ENCODE peak calls at places on chromosomes 13 and 19, in ten cellular contexts. C, U, V, R, J, E, Q, F, Y and D are unnamed samples.

GRCh38 chr13:101149735-101150380 is 266.4 kb downstream of the NALCN start:
- DNase-seq in C (no peak), U (no peak), V (no peak), R (peak; percentile 76), J (peak; percentile 45), E (no peak), Q (no peak), F (no peak), Y (peak; percentile 3), D (peak; percentile 2)

GRCh38 chr19:39788244-39788643 is 9.6 kb downstream of the LEUTX start:
- DNase-seq in C (no peak), U (no peak), V (no peak), R (no peak), J (no peak), E (no peak), Q (no peak), F (no peak), Y (no peak), D (no peak)

GRCh38 chr13:100604909-100605308 is 16.3 kb upstream of the GGACT start:
- DNase-seq in C (no peak), U (no peak), V (no peak), R (no peak), J (no peak), E (no peak), Q (no peak), F (no peak), Y (no peak), D (no peak)

GRCh38 chr19:38815059-38816001 is 2.6 kb upstream of the LGALS4 start:
- DNase-seq in C (no peak), U (no peak), V (no peak), R (peak; percentile 65), J (no peak), E (no peak), Q (no peak), F (no peak), Y (no peak), D (no peak)

GRCh38 chr19:15330801-15331418 is 1.4 kb downstream of the BRD4 start:
- DNase-seq in C (no peak), U (no peak), V (peak; percentile 52), R (peak; percentile 53), J (peak; percentile 69), E (no peak), Q (no peak), F (no peak), Y (peak; percentile 51), D (peak; percentile 41)

GRCh38 chr13:43140985-43141384 is 117.6 kb downstream of the DNAJC15 start:
- DNase-seq in C (no peak), U (no peak), V (no peak), R (peak; percentile 70), J (no peak), E (no peak), Q (no peak), F (no peak), Y (no peak), D (no peak)

GRCh38 chr13:38366954-38367645 is 17.4 kb downstream of the UFM1 start:
- DNase-seq in C (no peak), U (no peak), V (no peak), R (no peak), J (no peak), E (no peak), Q (no peak), F (no peak), Y (no peak), D (no peak)

GRCh38 chr19:36514012-36514612 is 14.0 kb downstream of the ZNF260 start:
- DNase-seq in C (no peak), U (no peak), V (no peak), R (no peak), J (no peak), E (no peak), Q (no peak), F (no peak), Y (no peak), D (no peak)

DNA sequence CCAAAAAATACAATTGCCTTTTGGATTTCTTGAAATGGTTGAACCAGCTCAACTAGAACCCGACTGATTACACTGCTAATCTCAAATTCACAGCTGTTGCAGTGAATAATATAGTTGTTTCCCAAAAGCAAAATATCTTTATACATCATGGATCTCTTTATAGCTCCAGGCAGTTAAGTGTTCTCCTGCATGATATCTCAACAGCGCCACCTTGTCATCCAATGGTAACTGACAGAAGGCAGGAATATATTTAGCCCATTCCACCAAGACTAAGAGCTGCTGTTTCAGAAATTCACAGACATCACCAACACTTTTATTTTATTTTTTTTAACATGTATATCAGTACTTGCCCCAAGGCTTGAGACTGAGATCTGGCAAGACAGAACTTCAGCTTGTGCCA is 1141.0 kb upstream of the PRR20A start:
- DNase-seq in C (no peak), U (no peak), V (no peak), R (peak; percentile 71), J (no peak), E (no peak), Q (no peak), F (no peak), Y (no peak), D (no peak)
- TF ChIP-seq CTCF in C (no peak), U (no peak), V (no peak), R (peak; percentile 74), J (no peak), E (no peak), Q (no peak), F (no peak), Y (no peak), D (no peak)

GRCh38 chr19:50205681-50206138 is 2.3 kb downstream of the MYH14 start:
- DNase-seq in C (no peak), U (no peak), V (no peak), R (peak; percentile 73), J (no peak), E (no peak), Q (peak; percentile 66), F (no peak), Y (no peak), D (no peak)

GRCh38 chr19:50202962-50203280 is 501 bp upstream of the MYH14 start:
- DNase-seq in C (no peak), U (no peak), V (no peak), R (no peak), J (no peak), E (no peak), Q (no peak), F (no peak), Y (no peak), D (no peak)

GRCh38 chr19:50203281-50204080 is at the start of gene MYH14:
- DNase-seq in C (peak; percentile 79), U (peak; percentile 57), V (no peak), R (peak; percentile 98), J (peak; percentile 4), E (peak; percentile 85), Q (peak; percentile 88), F (no peak), Y (peak; percentile 99), D (no peak)

GRCh38 chr19:50204811-50205675 is 1.6 kb downstream of the MYH14 start:
- DNase-seq in C (peak; percentile 70), U (no peak), V (no peak), R (peak; percentile 97), J (no peak), E (peak; percentile 71), Q (peak; percentile 83), F (no peak), Y (no peak), D (no peak)

DNA sequence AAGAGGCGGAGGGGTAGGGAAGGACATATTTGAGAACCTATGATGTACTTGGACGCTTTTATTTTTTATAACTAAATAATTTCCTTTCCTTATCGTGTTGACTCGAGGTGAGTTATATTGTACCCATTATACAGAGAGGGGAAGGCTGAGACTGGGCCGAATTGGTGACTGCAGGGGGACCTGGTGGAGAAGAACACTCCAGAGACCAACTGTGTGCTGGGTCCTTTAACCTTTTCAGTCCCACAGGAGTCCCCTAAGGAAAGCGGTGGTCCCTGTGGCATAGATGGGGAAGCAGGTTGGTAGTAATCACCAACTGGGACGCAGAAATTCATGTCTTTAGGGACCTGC is 633 bp downstream of the MYH14 start:
- DNase-seq in C (no peak), U (no peak), V (no peak), R (no peak), J (no peak), E (no peak), Q (no peak), F (no peak), Y (no peak), D (no peak)
- H3K4me3 ChIP-seq in C (peak overlapping the region; percentile 73), U (peak overlapping the region; percentile 52), V (no peak overlapping the region), R (no peak overlapping the region), J (no peak overlapping the region), E (peak overlapping the region; percentile 64), Q (peak overlapping the region; percentile 49), F (no peak overlapping the region), Y (peak overlapping the region; percentile 53), D (no peak overlapping the region)

GRCh38 chr19:34363930-34364329 is 1.1 kb upstream of the GPI start:
- DNase-seq in C (no peak), U (no peak), V (no peak), R (no peak), J (no peak), E (no peak), Q (no peak), F (no peak), Y (no peak), D (no peak)

GRCh38 chr19:34364462-34364829 is 550 bp upstream of the GPI start:
- DNase-seq in C (no peak), U (no peak), V (no peak), R (peak; percentile 53), J (no peak), E (no peak), Q (no peak), F (no peak), Y (no peak), D (no peak)

GRCh38 chr19:34365463-34366401 is 736 bp downstream of the GPI start:
- DNase-seq in C (no peak), U (no peak), V (no peak), R (peak; percentile 72), J (no peak), E (peak; percentile 52), Q (peak; percentile 45), F (no peak), Y (no peak), D (peak; percentile 17)

GRCh38 chr19:34363094-34363493 is 1.9 kb upstream of the GPI start:
- DNase-seq in C (peak; percentile 81), U (no peak), V (no peak), R (peak; percentile 68), J (no peak), E (no peak), Q (no peak), F (no peak), Y (no peak), D (no peak)

DNA sequence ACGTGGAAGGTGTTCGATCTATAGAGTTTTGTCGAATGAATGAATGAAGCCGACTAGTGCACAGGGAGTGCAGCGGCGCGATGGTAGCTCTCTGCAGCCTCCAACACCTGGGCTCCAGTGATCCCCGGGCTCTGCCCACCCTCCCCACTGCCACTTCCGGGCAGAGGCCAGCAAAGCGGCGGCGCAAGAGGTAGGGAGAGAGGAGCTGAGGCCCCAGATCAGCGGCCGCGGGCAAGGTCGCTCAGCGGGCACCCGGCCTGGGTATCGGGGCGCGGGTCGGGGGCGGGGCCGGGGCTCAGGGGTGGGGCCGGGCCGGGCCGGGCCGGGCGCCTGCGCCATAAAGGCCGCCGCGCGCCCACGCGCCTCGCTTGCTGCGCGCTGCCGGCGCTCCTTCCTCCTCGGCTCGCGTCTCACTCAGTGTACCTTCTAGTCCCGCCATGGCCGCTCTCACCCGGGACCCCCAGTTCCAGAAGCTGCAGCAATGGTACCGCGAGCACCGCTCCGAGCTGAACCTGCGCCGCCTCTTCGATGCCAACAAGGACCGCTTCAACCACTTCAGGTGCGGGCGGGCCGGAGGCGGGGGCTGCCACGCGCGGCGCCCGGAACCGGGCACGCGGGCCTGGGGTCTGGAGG is at the start of gene GPI:
- DNase-seq in C (peak; percentile 61), U (peak; percentile 29), V (no peak), R (peak; percentile 85), J (no peak), E (peak; percentile 69), Q (peak; percentile 56), F (no peak), Y (peak; percentile 80), D (peak; percentile 77)
- TF ChIP-seq CTCF in C (no peak), U (no peak), V (no peak), R (no peak), J (no peak), E (no peak), Q (no peak), F (no peak), Y (no peak), D (no peak)

DNA sequence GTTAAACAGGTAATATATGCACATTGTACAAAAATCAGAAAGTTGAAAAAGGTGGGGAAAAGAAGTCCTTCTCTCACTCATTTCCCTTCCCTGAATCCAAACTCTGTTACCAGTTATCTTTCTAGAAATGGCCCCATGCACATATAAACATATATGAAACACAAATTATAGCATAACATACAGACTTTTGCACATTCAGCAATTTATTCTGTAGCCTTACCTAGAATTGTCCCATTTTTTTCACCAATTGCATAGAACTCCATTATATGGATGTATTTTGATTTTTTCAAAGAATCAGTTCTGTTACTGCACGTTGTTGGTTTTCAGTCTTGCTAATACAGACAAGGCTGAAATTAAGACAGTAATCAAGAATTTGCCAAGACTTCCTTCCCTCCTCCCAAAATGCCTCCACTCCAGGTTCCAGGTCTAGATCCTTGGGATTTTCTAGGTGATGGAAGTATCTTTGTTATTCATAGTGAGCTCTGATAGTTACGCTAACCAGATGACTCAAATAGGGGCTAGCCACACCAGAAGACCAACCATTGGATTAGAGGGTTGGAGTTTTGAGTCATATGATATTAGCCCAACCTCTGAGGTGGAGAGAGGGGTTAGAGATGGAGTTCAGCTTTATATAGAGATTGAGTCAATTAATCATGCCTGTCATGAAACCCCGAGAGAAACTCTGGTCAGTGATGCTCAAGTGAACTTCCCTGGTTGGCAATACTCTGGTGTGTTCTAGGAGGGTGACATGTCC is 30.7 kb downstream of the GPR180 start:
- DNase-seq in C (no peak), U (no peak), V (no peak), R (no peak), J (no peak), E (no peak), Q (no peak), F (no peak), Y (no peak), D (no peak)
- H3K4me3 ChIP-seq in C (no peak overlapping the region), U (no peak overlapping the region), V (no peak overlapping the region), R (no peak overlapping the region), J (no peak overlapping the region), E (no peak overlapping the region), Q (no peak overlapping the region), F (no peak overlapping the region), Y (no peak overlapping the region), D (no peak overlapping the region)